ENCODE peak calls at places on chromosomes 12 and 14, in five cellular contexts. One of them, this sample, is unnamed.
A peak's percentile ranks its signal among the peaks of the same experiment; 100 is the strongest.

GRCh38 chr12:120367252-120367923 is 1.6 kb downstream of the MSI1 start:
- DNase-seq in PC-3: no peak
- DNase-seq in H1: peak; percentile 79
- DNase-seq in foreskin fibroblast: no peak
- DNase-seq in GM23338: peak; percentile 85
- DNase-seq in this sample: no peak

GRCh38 chr12:116790066-116790465 is 52.0 kb downstream of the RNFT2 start:
- DNase-seq in H1: no peak
- DNase-seq in PC-3: no peak
- DNase-seq in foreskin fibroblast: no peak
- DNase-seq in GM23338: no peak
- DNase-seq in this sample: no peak

GRCh38 chr12:121803861-121804416 is at the start of gene SETD1B:
- DNase-seq in GM23338: peak; percentile 82
- DNase-seq in H1: no peak
- DNase-seq in foreskin fibroblast: peak; percentile 61
- DNase-seq in PC-3: peak; percentile 51
- DNase-seq in this sample: peak; percentile 62

GRCh38 chr12:128810182-128811127 is 13.3 kb downstream of the SLC15A4 start:
- DNase-seq in H1: no peak
- DNase-seq in GM23338: no peak
- DNase-seq in foreskin fibroblast: peak; percentile 33
- DNase-seq in PC-3: no peak
- DNase-seq in this sample: peak; percentile 62

GRCh38 chr14:22266141-22266442 is 322.9 kb downstream of the DAD1 start:
- DNase-seq in foreskin fibroblast: no peak
- DNase-seq in PC-3: peak; percentile 80
- DNase-seq in GM23338: no peak
- DNase-seq in H1: no peak
- DNase-seq in this sample: no peak

GRCh38 chr14:59507752-59508103 is 23.4 kb downstream of the JKAMP start:
- DNase-seq in H1: no peak
- DNase-seq in PC-3: peak; percentile 89
- DNase-seq in GM23338: peak; percentile 8
- DNase-seq in foreskin fibroblast: no peak
- DNase-seq in this sample: no peak

GRCh38 chr14:77574446-77575125 is 41.9 kb downstream of the SPTLC2 start:
- DNase-seq in GM23338: no peak
- DNase-seq in H1: no peak
- DNase-seq in foreskin fibroblast: peak; percentile 19
- DNase-seq in PC-3: no peak
- DNase-seq in this sample: peak; percentile 18

GRCh38 chr12:44618960-44619359 is 257.2 kb downstream of the NELL2 start:
- DNase-seq in H1: no peak
- DNase-seq in PC-3: no peak
- DNase-seq in GM23338: no peak
- DNase-seq in foreskin fibroblast: no peak
- DNase-seq in this sample: no peak

GRCh38 chr14:22886500-22887259 is 3.7 kb downstream of the REM2 start:
- DNase-seq in GM23338: peak; percentile 88
- DNase-seq in H1: peak; percentile 87
- DNase-seq in foreskin fibroblast: peak; percentile 74
- DNase-seq in PC-3: peak; percentile 74
- DNase-seq in this sample: peak; percentile 47

GRCh38 chr14:102013669-102014200 is 49.4 kb downstream of the DYNC1H1 start:
- DNase-seq in foreskin fibroblast: no peak
- DNase-seq in H1: no peak
- DNase-seq in PC-3: no peak
- DNase-seq in GM23338: no peak
- DNase-seq in this sample: peak; percentile 22

GRCh38 chr12:94832105-94832504 is 171.4 kb downstream of the NDUFA12 start:
- DNase-seq in H1: no peak
- DNase-seq in GM23338: no peak
- DNase-seq in PC-3: no peak
- DNase-seq in foreskin fibroblast: no peak
- DNase-seq in this sample: no peak

GRCh38 chr14:20609215-20610001 is 18.2 kb upstream of the RNASE12 start:
- DNase-seq in H1: peak; percentile 88
- DNase-seq in PC-3: peak; percentile 97
- DNase-seq in foreskin fibroblast: peak; percentile 66
- DNase-seq in GM23338: peak; percentile 92
- DNase-seq in this sample: peak; percentile 89

GRCh38 chr14:20607617-20608016 is 16.4 kb upstream of the RNASE12 start:
- DNase-seq in foreskin fibroblast: no peak
- DNase-seq in PC-3: no peak
- DNase-seq in GM23338: no peak
- DNase-seq in H1: no peak
- DNase-seq in this sample: no peak

GRCh38 chr14:20606902-20607242 is 15.7 kb upstream of the RNASE12 start:
- DNase-seq in H1: no peak
- DNase-seq in GM23338: no peak
- DNase-seq in foreskin fibroblast: no peak
- DNase-seq in PC-3: no peak
- DNase-seq in this sample: no peak

GRCh38 chr14:20610002-20610765 is 19.0 kb upstream of the RNASE12 start:
- DNase-seq in PC-3: peak; percentile 91
- DNase-seq in GM23338: peak; percentile 86
- DNase-seq in foreskin fibroblast: peak; percentile 72
- DNase-seq in H1: peak; percentile 94
- DNase-seq in this sample: peak; percentile 80

DNA sequence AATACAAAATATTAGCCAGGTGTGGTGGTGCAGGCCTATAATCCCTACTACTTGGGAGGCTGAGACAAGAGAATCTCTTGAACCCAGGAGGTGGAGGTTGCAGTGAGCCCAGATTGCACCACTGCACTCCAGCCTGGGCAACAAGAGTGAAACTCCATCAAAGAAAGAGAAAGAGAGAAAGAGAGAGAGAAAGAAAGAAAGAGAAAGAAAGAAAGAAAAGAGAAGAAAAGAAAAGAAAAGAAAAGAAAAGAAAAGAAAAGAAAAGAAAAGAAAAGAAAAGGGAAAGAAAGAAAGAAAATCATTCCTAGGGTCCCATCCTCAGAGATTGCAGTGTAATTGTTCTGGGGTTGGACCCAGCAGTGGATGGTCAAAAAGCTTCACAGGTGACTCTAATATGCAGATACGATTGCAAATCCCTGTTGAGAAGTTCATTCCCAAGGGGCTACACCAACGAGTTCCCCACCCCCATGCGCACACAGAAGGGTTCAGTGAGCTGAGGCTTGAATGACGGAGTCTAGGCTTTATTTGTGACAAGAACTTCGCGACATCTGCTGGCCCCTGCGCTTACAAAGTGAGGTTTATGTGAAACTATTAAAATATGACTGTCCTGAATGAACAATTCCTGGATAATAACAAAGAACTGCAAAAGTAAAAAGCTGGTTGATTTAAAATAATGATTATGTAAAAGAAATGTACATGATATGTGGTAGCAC is 17.4 kb upstream of the RNASE12 start:
- DNase-seq in H1: no peak
- DNase-seq in GM23338: peak; percentile 41
- DNase-seq in PC-3: no peak
- DNase-seq in foreskin fibroblast: no peak
- DNase-seq in this sample: no peak
- TF ChIP-seq CTCF in H1: no peak
- TF ChIP-seq CTCF in GM23338: peak; percentile 26
- TF ChIP-seq CTCF in PC-3: no peak
- TF ChIP-seq CTCF in foreskin fibroblast: no peak
- TF ChIP-seq CTCF in this sample: no peak

GRCh38 chr12:47818007-47818376 is 1.7 kb downstream of the HDAC7 start:
- DNase-seq in foreskin fibroblast: no peak
- DNase-seq in GM23338: no peak
- DNase-seq in PC-3: no peak
- DNase-seq in H1: no peak
- DNase-seq in this sample: no peak

GRCh38 chr12:47818382-47818700 is 1.4 kb downstream of the HDAC7 start:
- DNase-seq in foreskin fibroblast: no peak
- DNase-seq in PC-3: no peak
- DNase-seq in GM23338: peak; percentile 23
- DNase-seq in H1: no peak
- DNase-seq in this sample: no peak

GRCh38 chr12:47818701-47819543 is 781 bp downstream of the HDAC7 start:
- DNase-seq in PC-3: no peak
- DNase-seq in H1: peak; percentile 84
- DNase-seq in GM23338: peak; percentile 81
- DNase-seq in foreskin fibroblast: no peak
- DNase-seq in this sample: no peak

GRCh38 chr12:47816646-47817271 is 2.9 kb downstream of the HDAC7 start:
- DNase-seq in H1: no peak
- DNase-seq in GM23338: peak; percentile 37
- DNase-seq in PC-3: no peak
- DNase-seq in foreskin fibroblast: no peak
- DNase-seq in this sample: no peak

DNA sequence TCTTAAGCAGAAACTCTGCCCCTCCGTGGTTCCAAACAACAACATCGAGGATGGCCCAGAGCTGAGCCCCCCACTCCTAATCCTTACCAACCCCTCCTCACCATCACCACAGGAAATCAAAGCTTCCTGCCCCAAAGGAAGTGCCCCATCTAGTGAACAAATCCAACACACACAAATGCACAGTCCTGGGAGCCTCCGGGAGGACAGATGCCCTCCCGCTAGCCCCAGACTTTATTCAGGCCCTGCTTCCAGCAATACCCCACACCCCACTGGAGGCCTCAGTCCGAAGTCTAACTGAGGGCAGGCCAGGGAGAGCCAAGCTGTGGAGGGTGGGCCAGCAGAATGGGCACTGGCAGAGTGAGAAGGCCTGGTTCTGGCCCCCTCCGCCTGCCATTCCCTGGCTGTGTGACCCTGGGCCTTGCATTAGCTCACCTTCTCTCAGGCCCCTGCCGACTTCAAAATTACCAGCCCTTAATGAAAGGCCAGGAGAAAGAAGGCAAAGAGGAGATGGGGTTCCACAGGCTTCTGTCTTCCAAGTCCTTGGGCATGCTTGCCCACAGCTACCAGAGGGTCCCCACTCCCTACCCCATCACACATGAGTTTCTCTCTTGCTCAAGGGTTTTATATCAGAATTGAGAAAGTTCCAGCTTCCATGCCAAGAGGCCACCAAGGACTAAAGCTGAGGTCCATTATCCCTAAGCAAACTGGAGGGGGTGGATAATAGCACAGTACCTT is 2.3 kb downstream of the HDAC7 start:
- DNase-seq in H1: no peak
- DNase-seq in PC-3: no peak
- DNase-seq in foreskin fibroblast: no peak
- DNase-seq in GM23338: peak; percentile 41
- DNase-seq in this sample: peak; percentile 46
- H3K4me3 ChIP-seq in H1: no peak overlapping the region
- H3K4me3 ChIP-seq in PC-3: peak overlapping the region; percentile 86
- H3K4me3 ChIP-seq in foreskin fibroblast: peak overlapping the region; percentile 87
- H3K4me3 ChIP-seq in GM23338: peak overlapping the region; percentile 87
- H3K4me3 ChIP-seq in this sample: peak overlapping the region; percentile 80

DNA sequence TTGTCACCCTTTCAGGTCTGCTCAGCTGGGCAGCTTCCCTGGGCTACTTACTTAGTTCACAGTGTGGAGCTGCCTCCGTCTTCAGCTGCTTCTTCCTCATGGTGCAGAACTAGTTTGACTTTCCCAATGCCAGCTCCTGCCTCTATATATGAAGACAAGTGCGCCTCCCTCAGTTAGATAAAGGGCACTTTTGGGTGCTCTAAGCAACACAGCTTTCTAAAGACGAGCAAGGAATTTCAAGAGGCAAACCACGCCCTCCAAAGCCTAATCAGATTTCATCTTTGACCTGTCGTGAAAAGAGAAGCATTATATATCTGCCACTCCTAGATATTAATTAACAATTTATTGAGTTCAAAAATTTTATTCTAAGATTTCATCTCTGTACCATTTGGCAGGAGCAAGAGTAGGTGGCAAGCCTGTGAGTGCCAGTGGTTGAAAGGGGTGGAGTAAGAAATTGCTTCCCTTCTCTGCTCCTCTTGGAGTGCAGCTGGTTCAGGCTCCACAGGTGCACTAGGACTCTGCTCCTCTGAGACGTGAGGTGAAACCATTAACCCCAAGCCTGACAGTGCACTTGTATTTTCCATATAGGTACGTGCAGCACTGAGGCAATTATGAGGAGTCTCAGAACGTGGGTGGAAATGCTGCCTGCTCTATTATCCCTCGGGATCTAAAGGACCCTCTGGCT is 2.1 kb upstream of the SLC11A2 start:
- DNase-seq in PC-3: peak; percentile 75
- DNase-seq in H1: no peak
- DNase-seq in GM23338: peak; percentile 89
- DNase-seq in foreskin fibroblast: peak; percentile 46
- DNase-seq in this sample: peak; percentile 67
- TF ChIP-seq CTCF in PC-3: peak; percentile 69
- TF ChIP-seq CTCF in H1: no peak
- TF ChIP-seq CTCF in GM23338: peak; percentile 80
- TF ChIP-seq CTCF in foreskin fibroblast: peak; percentile 25
- TF ChIP-seq CTCF in this sample: peak; percentile 48

GRCh38 chr14:94770251-94770749 is 387 bp upstream of the GSC start:
- DNase-seq in H1: peak; percentile 53
- DNase-seq in GM23338: peak; percentile 72
- DNase-seq in foreskin fibroblast: no peak
- DNase-seq in PC-3: no peak
- DNase-seq in this sample: peak; percentile 84

GRCh38 chr14:94769413-94770250 is at the start of gene GSC:
- DNase-seq in foreskin fibroblast: peak; percentile 14
- DNase-seq in PC-3: peak; percentile 2
- DNase-seq in H1: peak; percentile 81
- DNase-seq in GM23338: peak; percentile 89
- DNase-seq in this sample: peak; percentile 38

GRCh38 chr14:94767321-94767878 is 2.5 kb downstream of the GSC start:
- DNase-seq in GM23338: peak; percentile 54
- DNase-seq in H1: peak; percentile 67
- DNase-seq in PC-3: no peak
- DNase-seq in foreskin fibroblast: no peak
- DNase-seq in this sample: no peak

GRCh38 chr14:94768141-94768520 is 1.8 kb downstream of the GSC start:
- DNase-seq in H1: no peak
- DNase-seq in PC-3: no peak
- DNase-seq in GM23338: no peak
- DNase-seq in foreskin fibroblast: no peak
- DNase-seq in this sample: no peak

DNA sequence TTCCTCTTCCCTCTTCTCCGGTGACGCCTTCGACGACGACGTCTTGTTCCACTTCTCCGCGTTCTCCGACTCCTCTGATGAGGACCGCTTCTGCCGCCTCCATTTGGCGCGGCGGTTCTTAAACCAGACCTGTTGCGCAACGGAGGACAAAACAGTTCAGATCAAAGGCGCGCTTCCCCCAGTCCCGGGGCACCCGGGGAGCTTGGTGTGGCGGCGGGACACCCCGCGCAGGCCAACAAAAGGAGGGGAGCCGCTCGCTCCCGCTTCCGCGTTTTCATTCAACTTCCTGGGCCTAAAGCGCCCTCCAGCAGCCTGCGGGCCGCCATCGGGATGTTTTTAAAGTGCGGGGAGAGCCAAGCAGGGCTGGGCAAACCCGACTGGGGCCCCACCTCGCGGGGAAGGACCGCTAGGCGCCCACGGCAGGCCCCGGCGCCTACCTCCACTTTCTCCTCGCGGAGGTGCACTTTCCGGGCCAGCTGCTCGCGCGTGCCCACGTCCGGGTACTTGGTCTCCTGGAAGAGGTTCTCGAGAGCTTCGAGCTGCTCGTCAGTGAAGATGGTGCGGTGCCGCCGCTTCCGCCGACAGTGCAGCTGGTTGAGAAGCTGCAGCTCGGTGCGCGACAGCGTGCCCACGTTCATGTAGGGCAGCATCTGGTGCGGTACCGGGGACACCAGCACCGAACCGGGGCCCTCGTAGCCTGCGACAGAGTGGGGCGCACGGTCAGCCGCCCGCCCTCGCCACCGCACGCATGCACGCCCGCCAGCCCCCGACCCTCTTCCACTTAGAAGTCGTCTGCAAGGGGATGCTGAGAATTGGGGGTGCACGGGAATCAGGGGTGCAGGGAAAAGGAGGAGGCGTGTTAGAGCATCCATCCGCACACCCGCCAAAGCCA is 1.1 kb downstream of the GSC start:
- DNase-seq in PC-3: no peak
- DNase-seq in GM23338: peak; percentile 72
- DNase-seq in H1: peak; percentile 76
- DNase-seq in foreskin fibroblast: no peak
- DNase-seq in this sample: peak; percentile 25
- H3K4me3 ChIP-seq in PC-3: no peak overlapping the region
- H3K4me3 ChIP-seq in GM23338: peak overlapping the region; percentile 64
- H3K4me3 ChIP-seq in H1: peak overlapping the region; percentile 39
- H3K4me3 ChIP-seq in foreskin fibroblast: peak overlapping the region; percentile 10
- H3K4me3 ChIP-seq in this sample: peak overlapping the region; percentile 33

This sample was measured in fibroblast of mammary gland.